ENCODE peak calls at places on chromosomes 11 and 22, in seven cellular contexts. One of them, this sample, is unnamed.

GRCh38 chr11:133619973-133620372 is 87.7 kb upstream of the OPCML start:
- DNase-seq in ecto neural progenitor cell: no peak
- DNase-seq in AG20443: no peak
- DNase-seq in Right ventricle myocardium superior: no peak
- DNase-seq in brain microvascular endothelial cell: no peak
- DNase-seq in HCEC 1CT: no peak
- DNase-seq in lung: no peak
- DNase-seq in this sample: no peak

GRCh38 chr11:113305440-113306336 is 8.7 kb upstream of the TTC12 start:
- DNase-seq in ecto neural progenitor cell: peak
- DNase-seq in AG20443: peak
- DNase-seq in Right ventricle myocardium superior: peak
- DNase-seq in brain microvascular endothelial cell: peak
- DNase-seq in HCEC 1CT: peak
- DNase-seq in lung: peak
- DNase-seq in this sample: peak

GRCh38 chr11:27183672-27184457 is 143.2 kb downstream of the BBOX1 start:
- DNase-seq in ecto neural progenitor cell: no peak
- DNase-seq in AG20443: peak
- DNase-seq in Right ventricle myocardium superior: no peak
- DNase-seq in brain microvascular endothelial cell: peak
- DNase-seq in HCEC 1CT: peak
- DNase-seq in lung: no peak
- DNase-seq in this sample: peak

GRCh38 chr11:2219318-2220017 is 47.9 kb upstream of the TH start:
- DNase-seq in ecto neural progenitor cell: no peak
- DNase-seq in AG20443: no peak
- DNase-seq in Right ventricle myocardium superior: no peak
- DNase-seq in brain microvascular endothelial cell: no peak
- DNase-seq in HCEC 1CT: no peak
- DNase-seq in lung: no peak
- DNase-seq in this sample: no peak

GRCh38 chr11:69374110-69374981 is 80.4 kb downstream of the MYEOV start:
- DNase-seq in ecto neural progenitor cell: peak
- DNase-seq in AG20443: no peak
- DNase-seq in Right ventricle myocardium superior: peak
- DNase-seq in brain microvascular endothelial cell: no peak
- DNase-seq in HCEC 1CT: no peak
- DNase-seq in lung: no peak
- DNase-seq in this sample: no peak

GRCh38 chr22:46353483-46354105 is 18.1 kb downstream of the TRMU start:
- DNase-seq in ecto neural progenitor cell: no peak
- DNase-seq in AG20443: no peak
- DNase-seq in Right ventricle myocardium superior: peak
- DNase-seq in brain microvascular endothelial cell: no peak
- DNase-seq in HCEC 1CT: no peak
- DNase-seq in lung: no peak
- DNase-seq in this sample: no peak

GRCh38 chr11:124841186-124841585 is 24.0 kb upstream of the ROBO3 start:
- DNase-seq in ecto neural progenitor cell: no peak
- DNase-seq in AG20443: no peak
- DNase-seq in Right ventricle myocardium superior: no peak
- DNase-seq in brain microvascular endothelial cell: no peak
- DNase-seq in HCEC 1CT: peak
- DNase-seq in lung: no peak
- DNase-seq in this sample: no peak

GRCh38 chr11:76334826-76335389 is 46.0 kb downstream of the THAP12 start:
- DNase-seq in ecto neural progenitor cell: peak
- DNase-seq in AG20443: no peak
- DNase-seq in Right ventricle myocardium superior: no peak
- DNase-seq in brain microvascular endothelial cell: no peak
- DNase-seq in HCEC 1CT: no peak
- DNase-seq in lung: no peak
- DNase-seq in this sample: no peak

GRCh38 chr11:65437436-65438227 is 15.0 kb downstream of the NEAT1 start:
- DNase-seq in ecto neural progenitor cell: no peak
- DNase-seq in AG20443: no peak
- DNase-seq in Right ventricle myocardium superior: peak
- DNase-seq in brain microvascular endothelial cell: no peak
- DNase-seq in HCEC 1CT: peak
- DNase-seq in lung: no peak
- DNase-seq in this sample: no peak

GRCh38 chr22:44764974-44765373 is 12.6 kb downstream of the ARHGAP8 start:
- DNase-seq in ecto neural progenitor cell: no peak
- DNase-seq in AG20443: no peak
- DNase-seq in Right ventricle myocardium superior: no peak
- DNase-seq in brain microvascular endothelial cell: no peak
- DNase-seq in HCEC 1CT: no peak
- DNase-seq in lung: no peak
- DNase-seq in this sample: no peak

GRCh38 chr11:11531127-11531526 is 90.7 kb downstream of the GALNT18 start:
- DNase-seq in ecto neural progenitor cell: no peak
- DNase-seq in AG20443: no peak
- DNase-seq in Right ventricle myocardium superior: no peak
- DNase-seq in brain microvascular endothelial cell: no peak
- DNase-seq in HCEC 1CT: no peak
- DNase-seq in lung: no peak
- DNase-seq in this sample: no peak

GRCh38 chr11:73716153-73717056 is 44.5 kb downstream of the RAB6A start:
- DNase-seq in ecto neural progenitor cell: no peak
- DNase-seq in AG20443: no peak
- DNase-seq in Right ventricle myocardium superior: no peak
- DNase-seq in brain microvascular endothelial cell: no peak
- DNase-seq in HCEC 1CT: no peak
- DNase-seq in lung: no peak
- DNase-seq in this sample: peak

GRCh38 chr22:29054251-29054767 is 7.3 kb downstream of the C22orf31 start:
- DNase-seq in ecto neural progenitor cell: no peak
- DNase-seq in AG20443: no peak
- DNase-seq in Right ventricle myocardium superior: no peak
- DNase-seq in brain microvascular endothelial cell: no peak
- DNase-seq in HCEC 1CT: no peak
- DNase-seq in lung: no peak
- DNase-seq in this sample: no peak

GRCh38 chr11:87926250-87926970 is 248.8 kb downstream of the RAB38 start:
- DNase-seq in ecto neural progenitor cell: no peak
- DNase-seq in AG20443: peak
- DNase-seq in Right ventricle myocardium superior: no peak
- DNase-seq in brain microvascular endothelial cell: peak
- DNase-seq in HCEC 1CT: peak
- DNase-seq in lung: no peak
- DNase-seq in this sample: no peak

GRCh38 chr11:12871788-12872321 is 137.3 kb upstream of the RASSF10 start:
- DNase-seq in ecto neural progenitor cell: no peak
- DNase-seq in AG20443: no peak
- DNase-seq in Right ventricle myocardium superior: no peak
- DNase-seq in brain microvascular endothelial cell: no peak
- DNase-seq in HCEC 1CT: no peak
- DNase-seq in lung: no peak
- DNase-seq in this sample: no peak

GRCh38 chr11:104917259-104918112 is 19.2 kb upstream of the CASP12 start:
- DNase-seq in ecto neural progenitor cell: no peak
- DNase-seq in AG20443: no peak
- DNase-seq in Right ventricle myocardium superior: no peak
- DNase-seq in brain microvascular endothelial cell: no peak
- DNase-seq in HCEC 1CT: no peak
- DNase-seq in lung: no peak
- DNase-seq in this sample: no peak